ENCODE peak calls at places on chromosome 20, in four cellular contexts. N is lung, L is fibroblast of lung, W is Panc1. J is an unnamed sample.

GRCh38 chr20:52118233-52118632 is 73.3 kb downstream of the ZFP64 start:
- DNase-seq in W (no peak), L (no peak), N (no peak), J (no peak)

GRCh38 chr20:3808141-3808479 is 12.0 kb downstream of the CDC25B start:
- DNase-seq in W (peak; percentile 93), N (peak; percentile 84), L (peak; percentile 93), J (peak; percentile 86)

GRCh38 chr20:32538526-32538918 is 46.6 kb downstream of the NOL4L start:
- DNase-seq in N (no peak), L (no peak), W (no peak), J (no peak)

GRCh38 chr20:16530201-16530681 is 43.0 kb downstream of the KIF16B start:
- DNase-seq in W (peak; percentile 88), N (no peak), L (peak; percentile 47), J (no peak)

GRCh38 chr20:59018817-59019216 is 412 bp upstream of the TUBB1 start:
- DNase-seq in N (peak; percentile 22), L (no peak), W (no peak), J (no peak)

GRCh38 chr20:48818481-48818987 is 9.3 kb downstream of the PREX1 start:
- DNase-seq in W (no peak), L (no peak), N (no peak), J (no peak)

GRCh38 chr20:8388146-8388545 is 256.1 kb downstream of the PLCB1 start:
- DNase-seq in L (peak; percentile 75), N (no peak), W (no peak), J (no peak)

GRCh38 chr20:17640146-17640874 is 41.7 kb downstream of the RRBP1 start:
- DNase-seq in L (no peak), N (no peak), W (no peak), J (no peak)

GRCh38 chr20:54013397-54013941 is 56.9 kb downstream of the BCAS1 start:
- DNase-seq in W (no peak), N (no peak), L (no peak), J (peak; percentile 16)

GRCh38 chr20:36309643-36310042 is 3.5 kb downstream of the DLGAP4 start:
- DNase-seq in W (no peak), N (no peak), L (no peak), J (no peak)

GRCh38 chr20:59105581-59105980 is 58.0 kb upstream of the ZNF831 start:
- DNase-seq in W (no peak), N (no peak), L (no peak), J (peak; percentile 34)

GRCh38 chr20:7696311-7696710 is 243.9 kb downstream of the HAO1 start:
- DNase-seq in W (no peak), N (no peak), L (peak; percentile 52), J (no peak)

GRCh38 chr20:32326507-32326851 is 31.7 kb upstream of the ASXL1 start:
- DNase-seq in L (peak; percentile 44), W (peak; percentile 74), N (no peak), J (no peak)

GRCh38 chr20:59363094-59363493 is 62.7 kb downstream of the EDN3 start:
- DNase-seq in L (no peak), W (no peak), N (no peak), J (no peak)

GRCh38 chr20:23358923-23359572 is 2.9 kb upstream of the GZF1 start:
- DNase-seq in L (no peak), W (no peak), N (no peak), J (no peak)

GRCh38 chr20:36273414-36274247 is 32.5 kb upstream of the DLGAP4 start:
- DNase-seq in W (peak; percentile 12), L (peak; percentile 4), N (no peak), J (no peak)

GRCh38 chr20:58692579-58693225 is at the start of gene NPEPL1:
- DNase-seq in N (peak; percentile 56), L (peak; percentile 78), W (no peak), J (no peak)

GRCh38 chr20:51727872-51728271 is 40.3 kb downstream of the ATP9A start:
- DNase-seq in N (no peak), L (no peak), W (no peak), J (no peak)

GRCh38 chr20:57940376-57940775 is 230.6 kb upstream of the PMEPA1 start:
- DNase-seq in W (no peak), N (no peak), L (no peak), J (no peak)

GRCh38 chr20:9955646-9956045 is 79.1 kb upstream of the ANKEF1 start:
- DNase-seq in L (peak; percentile 61), W (no peak), N (no peak), J (no peak)

GRCh38 chr20:17835240-17835940 is 133.2 kb downstream of the SNX5 start:
- DNase-seq in L (peak; percentile 90), W (peak; percentile 51), N (no peak), J (no peak)

GRCh38 chr20:33602826-33603590 is 59.1 kb upstream of the C20orf144 start:
- DNase-seq in L (peak; percentile 42), W (no peak), N (no peak), J (no peak)

GRCh38 chr20:4666001-4666470 is 55.7 kb upstream of the PRND start:
- DNase-seq in L (peak; percentile 80), N (no peak), W (no peak), J (no peak)

GRCh38 chr20:43187476-43188233 is 2.1 kb downstream of the PTPRT start:
- DNase-seq in W (peak; percentile 25), N (peak; percentile 75), L (peak; percentile 27), J (peak; percentile 91)

GRCh38 chr20:54774423-54774822 is 299.0 kb downstream of the DOK5 start:
- DNase-seq in W (no peak), N (no peak), L (no peak), J (no peak)

GRCh38 chr20:14093652-14094051 is 98.3 kb downstream of the MACROD2 start:
- DNase-seq in L (no peak), N (peak; percentile 49), W (no peak), J (no peak)

GRCh38 chr20:9514461-9515210 is at the start of gene LAMP5:
- DNase-seq in N (no peak), W (no peak), L (peak; percentile 47), J (no peak)

GRCh38 chr20:58025233-58025632 is 203.2 kb downstream of the ANKRD60 start:
- DNase-seq in W (no peak), N (no peak), L (no peak), J (no peak)

GRCh38 chr20:3751664-3752385 is 15.7 kb downstream of the ADISSP start:
- DNase-seq in W (no peak), N (peak; percentile 46), L (peak; percentile 31), J (no peak)

GRCh38 chr20:32534661-32535240 is 50.4 kb downstream of the NOL4L start:
- DNase-seq in L (no peak), N (no peak), W (no peak), J (no peak)

GRCh38 chr20:4961746-4962145 is 39.6 kb downstream of the SLC23A2 start:
- DNase-seq in N (no peak), L (peak; percentile 90), W (no peak), J (no peak)

GRCh38 chr20:31515072-31515774 is 981 bp downstream of the HM13 start:
- DNase-seq in L (no peak), N (no peak), W (no peak), J (no peak)

GRCh38 chr20:58048096-58048702 is 180.3 kb downstream of the ANKRD60 start:
- DNase-seq in L (peak; percentile 58), N (peak; percentile 25), W (no peak), J (peak; percentile 93)

GRCh38 chr20:44384423-44385027 is 29.0 kb downstream of the HNF4A start:
- DNase-seq in N (peak; percentile 84), W (peak; percentile 39), L (peak; percentile 39), J (peak; percentile 89)

GRCh38 chr20:21027569-21027968 is 78.6 kb downstream of the LINC00237 start:
- DNase-seq in L (no peak), W (no peak), N (no peak), J (peak; percentile 90)

GRCh38 chr20:18633411-18633810 is 45.6 kb downstream of the DTD1 start:
- DNase-seq in N (no peak), L (no peak), W (no peak), J (no peak)

GRCh38 chr20:1664911-1665310 is 7.3 kb upstream of the SIRPG start:
- DNase-seq in L (no peak), W (no peak), N (no peak), J (no peak)

GRCh38 chr20:2749951-2750342 is 50.5 kb downstream of the CPXM1 start:
- DNase-seq in N (no peak), W (no peak), L (no peak), J (no peak)

GRCh38 chr20:22572491-22572890 is 11.9 kb downstream of the FOXA2 start:
- DNase-seq in W (no peak), N (no peak), L (no peak), J (no peak)

GRCh38 chr20:62363920-62364851 is 2.9 kb downstream of the LAMA5 start:
- DNase-seq in W (no peak), L (peak; percentile 34), N (no peak), J (peak; percentile 43)

DNA sequence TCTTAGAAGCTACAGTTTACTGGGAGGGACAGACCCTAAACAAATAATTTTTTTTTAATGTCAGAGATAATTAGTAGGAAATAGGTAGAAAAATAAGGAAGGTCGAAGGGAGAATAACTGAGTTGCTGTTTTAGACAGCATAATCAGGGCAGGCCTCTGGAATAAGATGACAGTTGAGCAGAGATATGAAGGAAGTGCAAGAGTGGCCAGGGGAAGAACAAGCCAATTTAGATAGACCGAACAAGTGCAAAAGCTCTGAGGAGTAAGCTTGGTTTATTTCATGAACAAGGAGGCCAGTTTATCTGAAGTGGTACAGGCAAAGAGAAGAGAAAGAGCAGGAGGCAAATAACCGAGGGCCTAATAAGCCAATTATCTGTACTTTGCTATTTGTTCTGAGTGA is 19.5 kb downstream of the PROCR start:
- DNase-seq in W (no peak), N (no peak), L (no peak), J (no peak)
- H3K27ac ChIP-seq in W (no peak overlapping the region), N (no peak overlapping the region), L (no peak overlapping the region), J (no peak overlapping the region)

GRCh38 chr20:37309941-37310590 is 20.6 kb downstream of the MANBAL start:
- DNase-seq in N (no peak), L (no peak), W (no peak), J (no peak)
- H3K36me3 ChIP-seq in N (no peaks in the 10 kb centered on the region), L (peaks cover 3% of the 10 kb centered on the region), W (peaks cover 2% of the 10 kb centered on the region), J (peaks cover 10% of the 10 kb centered on the region)

DNA sequence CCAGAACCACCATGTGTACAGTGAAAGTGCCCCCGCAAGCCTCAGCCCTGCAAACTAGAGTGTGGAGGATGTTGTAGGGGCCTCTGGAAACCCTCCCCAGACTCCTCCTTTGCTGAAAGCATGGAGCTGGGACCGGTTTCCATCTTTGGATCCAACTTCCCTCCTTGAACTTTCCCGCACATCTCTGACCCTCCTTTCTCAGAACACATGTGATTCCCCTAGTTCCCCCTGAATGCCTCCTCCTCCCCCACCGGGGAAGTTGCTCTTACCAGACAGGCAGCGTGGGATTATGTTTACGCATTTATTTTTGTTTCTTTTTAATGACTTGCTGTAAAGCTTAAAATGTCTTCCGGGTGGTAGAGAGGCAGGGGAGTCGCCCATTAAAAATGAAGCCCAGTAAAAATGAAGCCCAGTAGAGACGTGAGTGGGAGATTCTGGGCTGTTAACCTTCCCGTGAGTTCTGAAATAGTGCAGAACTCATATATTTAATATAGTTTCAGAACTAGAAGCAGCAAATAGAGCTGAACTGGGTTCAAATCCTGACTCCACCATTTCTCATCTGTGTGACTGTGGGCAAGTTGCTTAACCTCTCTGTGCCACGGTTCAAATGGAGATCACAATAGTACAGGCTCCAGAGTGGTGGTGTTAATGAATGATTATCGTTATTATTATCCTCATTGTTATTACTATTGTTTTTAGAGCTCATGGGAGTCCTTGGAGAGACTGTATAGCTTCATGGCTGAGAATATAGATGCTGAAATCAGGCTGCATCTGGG is 8.0 kb upstream of the PTPN1 start:
- DNase-seq in N (no peak), L (no peak), W (no peak), J (no peak)
- H3K27ac ChIP-seq in N (no peak overlapping the region), L (no peak overlapping the region), W (peak overlapping the region; percentile 49), J (no peak overlapping the region)

GRCh38 chr20:46378390-46379009 is 27.9 kb downstream of the ELMO2 start:
- DNase-seq in N (no peak), W (no peak), L (no peak), J (no peak)
- H3K36me3 ChIP-seq in N (peaks cover 67% of the 10 kb centered on the region), W (peaks cover 8% of the 10 kb centered on the region), L (peaks cover 18% of the 10 kb centered on the region), J (peaks cover 66% of the 10 kb centered on the region)